ENCODE peak calls at places on chromosomes 13 and 19, in nine cellular contexts. H is fibroblast of villous mesenchyme, B is BJ, S is pancreas, K is OCI-LY7, J is dorsolateral prefrontal cortex, Y is esophagus muscularis mucosa, C is uterus, X is GM12878. Z is an unnamed sample.

GRCh38 chr13:42214445-42214844 is 57.5 kb upstream of the AKAP11 start:
- DNase-seq in X (no peak), B (no peak), J (no peak), Y (no peak), S (no peak), K (no peak), C (no peak), H (no peak), Z (no peak)

GRCh38 chr13:111492958-111493357 is 172.5 kb downstream of the TEX29 start:
- DNase-seq in Y (no peak), H (no peak), X (no peak), J (no peak), C (no peak), B (no peak), S (no peak), K (no peak), Z (no peak)

GRCh38 chr19:35344511-35345031 is 3.1 kb upstream of the FFAR1 start:
- DNase-seq in J (peak), C (no peak), H (no peak), S (no peak), X (no peak), Y (peak), B (no peak), K (no peak), Z (no peak)

GRCh38 chr19:54392078-54392477 is 23.2 kb upstream of the TTYH1 start:
- DNase-seq in S (no peak), H (no peak), X (no peak), Y (no peak), J (no peak), K (no peak), C (no peak), B (no peak), Z (no peak)

GRCh38 chr13:113901231-113901630 is 37.4 kb upstream of the GAS6 start:
- DNase-seq in H (no peak), X (no peak), Y (peak), J (no peak), S (no peak), B (no peak), C (no peak), K (no peak), Z (peak)

GRCh38 chr19:58407658-58408151 is 744 bp upstream of the ZNF584 start:
- DNase-seq in B (no peak), C (no peak), H (peak), S (no peak), K (no peak), X (no peak), J (no peak), Y (no peak), Z (peak)

GRCh38 chr13:101829484-101829883 is 377.0 kb downstream of the ITGBL1 start:
- DNase-seq in H (no peak), K (no peak), C (no peak), Y (no peak), B (no peak), S (no peak), J (no peak), X (no peak), Z (peak)

GRCh38 chr13:108922108-108922507 is 292.7 kb downstream of the MYO16 start:
- DNase-seq in K (no peak), S (no peak), Y (no peak), C (no peak), X (no peak), H (no peak), B (no peak), J (no peak), Z (no peak)

GRCh38 chr19:47885067-47885463 is 1.1 kb downstream of the SULT2A1 start:
- DNase-seq in C (no peak), H (no peak), B (no peak), J (no peak), X (no peak), K (no peak), Y (no peak), S (no peak), Z (no peak)

GRCh38 chr19:53157601-53158000 is 1.3 kb downstream of the ZNF347 start:
- DNase-seq in C (no peak), J (no peak), H (no peak), B (no peak), S (peak), X (no peak), Y (no peak), K (no peak), Z (peak)

GRCh38 chr13:110466261-110466660 is 95.3 kb downstream of the RAB20 start:
- DNase-seq in K (no peak), C (no peak), S (no peak), J (no peak), Y (no peak), X (no peak), B (no peak), H (no peak), Z (no peak)

GRCh38 chr19:18304496-18305312 is 18.2 kb downstream of the LSM4 start:
- DNase-seq in B (no peak), X (no peak), S (peak), J (peak), Y (peak), K (peak), H (peak), C (peak), Z (peak)

GRCh38 chr13:85806553-85807175 is 7.4 kb upstream of the SLITRK6 start:
- DNase-seq in Y (no peak), S (no peak), B (no peak), C (no peak), J (no peak), H (peak), X (no peak), K (peak), Z (peak)

GRCh38 chr13:73061478-73062275 is 2.9 kb downstream of the KLF5 start:
- DNase-seq in J (no peak), C (no peak), X (no peak), K (no peak), Y (no peak), H (peak), B (no peak), S (no peak), Z (no peak)

GRCh38 chr19:56107626-56108351 is 13.3 kb downstream of the ZNF787 start:
- DNase-seq in S (no peak), Y (no peak), B (no peak), K (no peak), X (no peak), H (no peak), C (no peak), J (no peak), Z (no peak)

GRCh38 chr19:12639901-12640613 is 26.5 kb downstream of the MAN2B1 start:
- DNase-seq in C (peak), K (peak), J (peak), S (peak), Y (peak), X (peak), H (peak), B (peak), Z (peak)

GRCh38 chr19:14349426-14349825 is 31.8 kb upstream of the ADGRE5 start:
- DNase-seq in K (no peak), X (no peak), H (no peak), S (no peak), B (no peak), J (no peak), Y (no peak), C (no peak), Z (no peak)

GRCh38 chr19:46821512-46822359 is 28.9 kb downstream of the AP2S1 start:
- DNase-seq in S (no peak), Y (no peak), J (no peak), X (no peak), C (no peak), K (peak), B (no peak), H (no peak), Z (no peak)

GRCh38 chr19:2425622-2426581 is 1.5 kb downstream of the TIMM13 start:
- DNase-seq in B (no peak), K (no peak), Y (no peak), X (no peak), S (no peak), C (no peak), J (no peak), H (no peak), Z (no peak)

GRCh38 chr19:44848036-44848804 is 2.1 kb downstream of the NECTIN2 start:
- DNase-seq in J (no peak), H (peak), S (no peak), K (no peak), C (peak), Y (no peak), X (no peak), B (no peak), Z (peak)

GRCh38 chr13:53242015-53242414 is 213.4 kb downstream of the OLFM4 start:
- DNase-seq in C (no peak), K (no peak), Y (no peak), X (no peak), S (no peak), H (no peak), B (no peak), J (no peak), Z (no peak)

GRCh38 chr19:46919324-46919723 is 58.5 kb downstream of the ARHGAP35 start:
- DNase-seq in J (no peak), H (no peak), Y (no peak), B (no peak), C (no peak), X (no peak), S (no peak), K (no peak), Z (peak)

GRCh38 chr19:50836543-50837195 is 3.3 kb upstream of the KLK15 start:
- DNase-seq in C (no peak), Y (no peak), S (peak), K (no peak), B (no peak), J (no peak), X (no peak), H (no peak), Z (no peak)

GRCh38 chr19:42293539-42293938 is 8.4 kb upstream of the PRR19 start:
- DNase-seq in B (no peak), S (no peak), X (no peak), Y (no peak), H (no peak), K (no peak), C (no peak), J (no peak), Z (no peak)

GRCh38 chr19:39007096-39007495 is 25.3 kb downstream of the FBXO27 start:
- DNase-seq in X (no peak), K (no peak), H (no peak), J (no peak), Y (no peak), S (no peak), C (no peak), B (no peak), Z (no peak)

GRCh38 chr19:36604656-36605100 is 435 bp upstream of the ZNF382 start:
- DNase-seq in B (no peak), H (peak), K (no peak), X (peak), J (peak), C (peak), Y (no peak), S (peak), Z (peak)

GRCh38 chr13:67150608-67151007 is 79.5 kb downstream of the PCDH9 start:
- DNase-seq in K (no peak), S (no peak), C (no peak), Y (no peak), H (no peak), B (no peak), J (no peak), X (no peak), Z (no peak)

GRCh38 chr19:56856822-56857221 is 16.3 kb upstream of the PEG3 start:
- DNase-seq in K (no peak), C (no peak), X (no peak), J (no peak), H (no peak), B (no peak), Y (no peak), S (no peak), Z (no peak)

GRCh38 chr19:2613507-2614295 is 88.8 kb downstream of the GNG7 start:
- DNase-seq in C (no peak), K (peak), B (no peak), X (no peak), H (no peak), J (no peak), Y (no peak), S (no peak), Z (peak)

GRCh38 chr13:27496851-27497250 is 46.5 kb upstream of the MTIF3 start:
- DNase-seq in X (no peak), S (no peak), C (no peak), B (no peak), H (no peak), K (no peak), J (no peak), Y (no peak), Z (no peak)

GRCh38 chr13:31629085-31629785 is 110.1 kb upstream of the RXFP2 start:
- DNase-seq in J (no peak), C (no peak), K (no peak), B (no peak), X (no peak), S (no peak), Y (no peak), H (no peak), Z (peak)

GRCh38 chr13:36712785-36713184 is 39.0 kb downstream of the SERTM1 start:
- DNase-seq in J (no peak), S (no peak), H (peak), Y (no peak), C (peak), B (peak), K (no peak), X (no peak), Z (peak)

GRCh38 chr13:83221256-83221655 is 661.0 kb downstream of the SLITRK1 start:
- DNase-seq in C (no peak), J (no peak), H (no peak), S (no peak), B (no peak), Y (no peak), K (peak), X (no peak), Z (peak)

GRCh38 chr19:9848060-9848459 is 12.9 kb downstream of the PIN1 start:
- DNase-seq in K (peak), Y (no peak), X (no peak), H (no peak), B (no peak), C (no peak), S (no peak), J (no peak), Z (no peak)

GRCh38 chr19:10086032-10086903 is at the start of gene SHFL:
- DNase-seq in J (peak), C (peak), K (peak), X (no peak), H (peak), B (no peak), Y (no peak), S (peak), Z (peak)

GRCh38 chr13:30135351-30135750 is 172.0 kb downstream of the KATNAL1 start:
- DNase-seq in C (no peak), K (no peak), H (no peak), B (no peak), J (no peak), Y (no peak), X (no peak), S (no peak), Z (no peak)

GRCh38 chr19:48391100-48392005 is at the start of gene KDELR1:
- DNase-seq in S (peak), X (no peak), B (no peak), Y (no peak), C (peak), H (peak), J (peak), K (peak), Z (peak)

GRCh38 chr13:51846756-51847155 is 1.8 kb upstream of the TMEM272 start:
- DNase-seq in Y (no peak), K (no peak), X (no peak), B (no peak), J (no peak), C (no peak), H (no peak), S (no peak), Z (no peak)

GRCh38 chr19:22335716-22336115 is 49.5 kb downstream of the ZNF729 start:
- DNase-seq in J (no peak), H (no peak), B (no peak), Y (peak), S (no peak), K (no peak), X (no peak), C (no peak), Z (no peak)

DNA sequence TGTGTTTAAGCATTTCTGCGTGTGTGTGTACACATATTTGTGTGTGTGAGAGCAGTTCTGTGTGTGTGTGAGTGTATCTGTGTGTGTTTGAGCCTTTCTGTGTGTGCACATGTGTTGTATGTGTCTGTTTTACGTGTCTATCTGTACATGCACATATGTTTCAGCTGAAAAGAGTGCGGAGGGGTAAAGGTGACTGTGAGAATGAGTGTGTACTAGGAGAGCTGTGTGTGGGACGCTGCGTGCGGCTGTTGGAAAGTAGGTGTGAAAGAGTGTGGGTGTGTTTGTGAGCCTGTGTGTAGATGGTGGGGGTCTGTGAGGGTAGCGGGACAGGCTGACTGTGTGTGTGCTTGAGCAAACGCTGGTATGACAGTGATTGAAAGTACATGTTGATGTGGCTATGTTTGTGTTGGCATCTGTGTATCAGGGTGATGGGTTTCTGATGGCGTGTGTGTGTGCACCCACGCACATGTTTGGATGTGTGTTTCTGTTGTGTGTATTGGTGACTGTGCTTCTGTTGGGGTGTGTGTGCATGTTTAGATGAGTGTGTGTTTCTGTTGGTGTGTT is 7.5 kb upstream of the TPM4 start:
- DNase-seq in X (no peak), H (no peak), C (no peak), K (no peak), B (no peak), Y (no peak), J (no peak), S (no peak), Z (no peak)
- H3K4me3 ChIP-seq in X (no peak), H (peak), C (peak), K (no peak), B (no peak), Y (peak), J (peak), S (no peak), Z (peak)

GRCh38 chr13:99087130-99087953 is 109.5 kb upstream of the DOCK9 start:
- DNase-seq in C (peak), Y (peak), H (peak), K (peak), J (peak), X (peak), B (peak), S (peak), Z (peak)
- TF ChIP-seq CTCF in C (peak), Y (peak), H (peak), K (no peak), J (no peak), X (no peak), B (peak), S (no peak), Z (no peak)

GRCh38 chr13:25300861-25301346 is 521 bp upstream of the NUP58 start:
- DNase-seq in Y (no peak), H (no peak), J (peak), C (peak), B (no peak), S (peak), X (no peak), K (no peak), Z (peak)
- H3K4me3 ChIP-seq in Y (peak), H (peak), J (peak), C (peak), B (peak), S (peak), X (peak), K (peak), Z (peak)

GRCh38 chr13:33785384-33785783 is 32.6 kb upstream of the RFC3 start:
- DNase-seq in B (no peak), K (no peak), X (no peak), J (no peak), C (no peak), Y (no peak), S (no peak), H (no peak), Z (no peak)

GRCh38 chr13:33787051-33787591 is 30.8 kb upstream of the RFC3 start:
- DNase-seq in S (no peak), J (no peak), Y (no peak), K (peak), C (no peak), H (peak), X (peak), B (peak), Z (peak)

GRCh38 chr13:33784738-33785137 is 33.2 kb upstream of the RFC3 start:
- DNase-seq in S (no peak), C (no peak), K (no peak), Y (no peak), H (no peak), X (no peak), B (no peak), J (no peak), Z (no peak)

DNA sequence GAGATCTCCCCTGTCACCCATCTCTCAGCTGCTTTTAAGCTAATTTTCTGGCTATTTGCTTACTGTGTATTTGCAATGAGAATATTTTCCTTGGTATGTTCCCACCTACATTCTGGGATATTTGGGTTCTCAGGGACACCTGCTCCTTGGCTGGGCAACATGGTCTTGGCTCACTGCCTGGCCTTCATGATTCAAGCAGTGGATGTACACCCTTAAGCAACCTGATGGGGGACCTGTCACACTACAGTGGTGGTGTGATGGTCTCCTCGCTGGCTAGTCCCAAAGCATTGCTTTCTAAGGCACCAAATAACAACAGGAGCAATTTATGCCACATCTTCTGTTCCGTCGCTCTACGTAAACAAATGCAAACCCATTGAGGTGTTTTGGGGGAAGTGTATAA is 35.3 kb upstream of the RFC3 start:
- DNase-seq in C (no peak), K (no peak), S (no peak), B (no peak), X (no peak), H (no peak), Y (no peak), J (no peak), Z (no peak)
- TF ChIP-seq CTCF in C (no peak), K (no peak), S (no peak), B (no peak), X (no peak), H (no peak), Y (no peak), J (no peak), Z (no peak)

DNA sequence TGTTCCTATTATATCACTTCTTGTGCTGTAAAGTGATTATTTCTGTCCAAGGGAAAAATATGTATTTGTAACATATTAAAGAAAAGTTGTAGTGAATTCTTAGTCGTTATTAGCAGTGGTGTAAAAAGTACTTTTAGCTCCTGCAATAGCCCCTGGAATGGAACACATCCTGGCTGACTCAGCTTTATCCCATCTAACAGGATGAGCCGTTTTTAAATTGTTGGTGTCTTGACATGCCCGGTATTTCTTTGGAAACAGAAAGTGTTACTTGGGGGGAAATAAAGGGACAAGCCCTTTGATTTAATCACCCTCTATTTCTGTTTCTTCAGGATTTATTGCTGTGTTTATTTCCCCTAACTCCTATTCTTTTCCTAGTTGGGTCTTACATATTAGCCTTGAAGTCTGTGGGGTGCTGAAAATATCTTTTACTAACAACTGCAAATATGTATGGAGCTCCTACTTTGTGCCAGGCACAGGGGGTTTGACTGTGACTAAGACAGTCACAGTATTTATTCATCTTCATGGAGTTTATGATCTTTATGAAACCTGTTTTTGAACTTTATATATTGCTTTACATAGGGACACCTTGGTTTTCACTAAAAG is 17.9 kb downstream of the COG3 start:
- DNase-seq in Y (no peak), K (no peak), S (no peak), J (no peak), X (no peak), B (no peak), H (peak), C (no peak), Z (peak)
- H3K4me3 ChIP-seq in Y (no peak), K (no peak), S (no peak), J (no peak), X (no peak), B (no peak), H (no peak), C (no peak), Z (no peak)

GRCh38 chr19:7932930-7933300 is 7.0 kb upstream of the CTXN1 start:
- DNase-seq in X (no peak), C (no peak), Y (no peak), J (no peak), K (no peak), H (no peak), B (no peak), S (no peak), Z (no peak)

GRCh38 chr19:7933828-7934725 is 8.1 kb upstream of the CTXN1 start:
- DNase-seq in H (no peak), K (no peak), B (no peak), Y (no peak), X (no peak), C (peak), S (no peak), J (no peak), Z (no peak)

GRCh38 chr19:7932276-7932929 is 6.5 kb upstream of the CTXN1 start:
- DNase-seq in B (no peak), C (no peak), Y (no peak), X (no peak), S (no peak), K (no peak), J (no peak), H (no peak), Z (no peak)

GRCh38 chr19:7934766-7935165 is 8.7 kb downstream of the TIMM44 start:
- DNase-seq in K (no peak), S (no peak), J (no peak), Y (no peak), C (no peak), X (no peak), H (no peak), B (no peak), Z (no peak)

GRCh38 chr19:7933411-7933810 is 7.5 kb upstream of the CTXN1 start:
- DNase-seq in C (no peak), S (no peak), H (no peak), Y (no peak), X (no peak), J (no peak), B (no peak), K (no peak), Z (no peak)
- TF ChIP-seq CTCF in C (no peak), S (no peak), H (peak), Y (no peak), X (peak), J (no peak), B (peak), K (peak), Z (peak)